ENCODE peak calls at places on chromosomes 16 and 17, in eight cellular contexts. One of them, this sample, is unnamed.

GRCh38 chr17:41496803-41497484 is 7.2 kb upstream of the KRT36 start:
- DNase-seq in endodermal cell: peak
- DNase-seq in body of pancreas: peak
- DNase-seq in brain microvascular endothelial cell: peak
- DNase-seq in right atrium auricular region: peak
- DNase-seq in dorsolateral prefrontal cortex: no peak
- DNase-seq in PC-3: peak
- DNase-seq in foreskin fibroblast: peak
- DNase-seq in this sample: peak

GRCh38 chr16:11797957-11798299 is 870 bp upstream of the ZC3H7A start:
- DNase-seq in endodermal cell: no peak
- DNase-seq in body of pancreas: no peak
- DNase-seq in brain microvascular endothelial cell: no peak
- DNase-seq in right atrium auricular region: no peak
- DNase-seq in dorsolateral prefrontal cortex: no peak
- DNase-seq in PC-3: peak
- DNase-seq in foreskin fibroblast: peak
- DNase-seq in this sample: no peak

GRCh38 chr17:76541739-76542450 is 2.1 kb downstream of the PRCD start:
- DNase-seq in endodermal cell: no peak
- DNase-seq in body of pancreas: no peak
- DNase-seq in brain microvascular endothelial cell: no peak
- DNase-seq in right atrium auricular region: no peak
- DNase-seq in dorsolateral prefrontal cortex: no peak
- DNase-seq in PC-3: no peak
- DNase-seq in foreskin fibroblast: no peak
- DNase-seq in this sample: no peak

GRCh38 chr16:471353-472198 is 46.1 kb downstream of the RAB11FIP3 start:
- DNase-seq in endodermal cell: peak
- DNase-seq in body of pancreas: no peak
- DNase-seq in brain microvascular endothelial cell: no peak
- DNase-seq in right atrium auricular region: no peak
- DNase-seq in dorsolateral prefrontal cortex: peak
- DNase-seq in PC-3: no peak
- DNase-seq in foreskin fibroblast: peak
- DNase-seq in this sample: no peak

GRCh38 chr16:53168744-53169143 is 114.0 kb downstream of the CHD9 start:
- DNase-seq in endodermal cell: no peak
- DNase-seq in body of pancreas: no peak
- DNase-seq in brain microvascular endothelial cell: no peak
- DNase-seq in right atrium auricular region: no peak
- DNase-seq in dorsolateral prefrontal cortex: no peak
- DNase-seq in PC-3: no peak
- DNase-seq in foreskin fibroblast: no peak
- DNase-seq in this sample: no peak

GRCh38 chr16:20866161-20866772 is 33.9 kb downstream of the DCUN1D3 start:
- DNase-seq in endodermal cell: peak
- DNase-seq in body of pancreas: peak
- DNase-seq in brain microvascular endothelial cell: peak
- DNase-seq in right atrium auricular region: no peak
- DNase-seq in dorsolateral prefrontal cortex: peak
- DNase-seq in PC-3: peak
- DNase-seq in foreskin fibroblast: peak
- DNase-seq in this sample: peak

GRCh38 chr17:36072431-36073121 is 8.5 kb downstream of the CCL18 start:
- DNase-seq in endodermal cell: peak
- DNase-seq in body of pancreas: peak
- DNase-seq in brain microvascular endothelial cell: peak
- DNase-seq in right atrium auricular region: no peak
- DNase-seq in dorsolateral prefrontal cortex: no peak
- DNase-seq in PC-3: peak
- DNase-seq in foreskin fibroblast: peak
- DNase-seq in this sample: no peak

GRCh38 chr17:43399839-43400328 is 1.1 kb downstream of the ARL4D start:
- DNase-seq in endodermal cell: peak
- DNase-seq in body of pancreas: no peak
- DNase-seq in brain microvascular endothelial cell: no peak
- DNase-seq in right atrium auricular region: no peak
- DNase-seq in dorsolateral prefrontal cortex: no peak
- DNase-seq in PC-3: no peak
- DNase-seq in foreskin fibroblast: no peak
- DNase-seq in this sample: no peak

GRCh38 chr17:62898239-62898864 is 67.7 kb upstream of the TANC2 start:
- DNase-seq in endodermal cell: no peak
- DNase-seq in body of pancreas: no peak
- DNase-seq in brain microvascular endothelial cell: no peak
- DNase-seq in right atrium auricular region: no peak
- DNase-seq in dorsolateral prefrontal cortex: peak
- DNase-seq in PC-3: no peak
- DNase-seq in foreskin fibroblast: peak
- DNase-seq in this sample: no peak

GRCh38 chr17:7858487-7858832 is 657 bp downstream of the CYB5D1 start:
- DNase-seq in endodermal cell: peak
- DNase-seq in body of pancreas: peak
- DNase-seq in brain microvascular endothelial cell: peak
- DNase-seq in right atrium auricular region: no peak
- DNase-seq in dorsolateral prefrontal cortex: no peak
- DNase-seq in PC-3: peak
- DNase-seq in foreskin fibroblast: peak
- DNase-seq in this sample: no peak

GRCh38 chr17:40490289-40490853 is 11.1 kb downstream of the TNS4 start:
- DNase-seq in endodermal cell: peak
- DNase-seq in body of pancreas: peak
- DNase-seq in brain microvascular endothelial cell: peak
- DNase-seq in right atrium auricular region: peak
- DNase-seq in dorsolateral prefrontal cortex: peak
- DNase-seq in PC-3: peak
- DNase-seq in foreskin fibroblast: peak
- DNase-seq in this sample: no peak
- H3K4me3 ChIP-seq in endodermal cell: no peak
- H3K4me3 ChIP-seq in body of pancreas: no peak
- H3K4me3 ChIP-seq in brain microvascular endothelial cell: no peak
- H3K4me3 ChIP-seq in right atrium auricular region: no peak
- H3K4me3 ChIP-seq in dorsolateral prefrontal cortex: peak
- H3K4me3 ChIP-seq in PC-3: no peak
- H3K4me3 ChIP-seq in foreskin fibroblast: no peak
- H3K4me3 ChIP-seq in this sample: no peak

GRCh38 chr17:45311406-45311761 is 5.4 kb downstream of the MAP3K14 start:
- DNase-seq in endodermal cell: peak
- DNase-seq in body of pancreas: no peak
- DNase-seq in brain microvascular endothelial cell: no peak
- DNase-seq in right atrium auricular region: no peak
- DNase-seq in dorsolateral prefrontal cortex: no peak
- DNase-seq in PC-3: no peak
- DNase-seq in foreskin fibroblast: no peak
- DNase-seq in this sample: no peak
- H3K4me3 ChIP-seq in endodermal cell: no peak
- H3K4me3 ChIP-seq in body of pancreas: no peak
- H3K4me3 ChIP-seq in brain microvascular endothelial cell: no peak
- H3K4me3 ChIP-seq in right atrium auricular region: no peak
- H3K4me3 ChIP-seq in dorsolateral prefrontal cortex: no peak
- H3K4me3 ChIP-seq in PC-3: peak
- H3K4me3 ChIP-seq in foreskin fibroblast: no peak
- H3K4me3 ChIP-seq in this sample: no peak

GRCh38 chr17:14437176-14437575 is 136.3 kb downstream of the HS3ST3B1 start:
- DNase-seq in endodermal cell: no peak
- DNase-seq in body of pancreas: no peak
- DNase-seq in brain microvascular endothelial cell: no peak
- DNase-seq in right atrium auricular region: no peak
- DNase-seq in dorsolateral prefrontal cortex: no peak
- DNase-seq in PC-3: no peak
- DNase-seq in foreskin fibroblast: no peak
- DNase-seq in this sample: no peak
- H3K4me3 ChIP-seq in endodermal cell: no peak
- H3K4me3 ChIP-seq in body of pancreas: no peak
- H3K4me3 ChIP-seq in brain microvascular endothelial cell: no peak
- H3K4me3 ChIP-seq in right atrium auricular region: no peak
- H3K4me3 ChIP-seq in dorsolateral prefrontal cortex: no peak
- H3K4me3 ChIP-seq in PC-3: no peak
- H3K4me3 ChIP-seq in foreskin fibroblast: no peak
- H3K4me3 ChIP-seq in this sample: no peak

GRCh38 chr16:57609541-57610401 is 18.7 kb upstream of the ADGRG1 start:
- DNase-seq in endodermal cell: peak
- DNase-seq in body of pancreas: peak
- DNase-seq in brain microvascular endothelial cell: no peak
- DNase-seq in right atrium auricular region: no peak
- DNase-seq in dorsolateral prefrontal cortex: peak
- DNase-seq in PC-3: no peak
- DNase-seq in foreskin fibroblast: peak
- DNase-seq in this sample: no peak
- H3K4me3 ChIP-seq in endodermal cell: no peak
- H3K4me3 ChIP-seq in body of pancreas: no peak
- H3K4me3 ChIP-seq in brain microvascular endothelial cell: no peak
- H3K4me3 ChIP-seq in right atrium auricular region: no peak
- H3K4me3 ChIP-seq in dorsolateral prefrontal cortex: peak
- H3K4me3 ChIP-seq in PC-3: no peak
- H3K4me3 ChIP-seq in foreskin fibroblast: no peak
- H3K4me3 ChIP-seq in this sample: no peak

This sample was measured in skeletal muscle cell.